ENCODE peak calls at places on chromosomes 11 and 22, in nine cellular contexts. One of them, this sample, is unnamed.

GRCh38 chr11:65503923-65504670 is 5.3 kb downstream of the MALAT1 start:
- DNase-seq in fibroblast of mammary gland: peak
- DNase-seq in lower leg skin: no peak
- DNase-seq in pancreas: no peak
- DNase-seq in B cell: no peak
- DNase-seq in upper lobe of right lung: no peak
- DNase-seq in nephron progenitor cell: no peak
- DNase-seq in psoas muscle: no peak
- DNase-seq in stomach: no peak
- DNase-seq in this sample: no peak

GRCh38 chr11:114556135-114556534 is 3.5 kb downstream of the NXPE1 start:
- DNase-seq in fibroblast of mammary gland: no peak
- DNase-seq in lower leg skin: no peak
- DNase-seq in pancreas: no peak
- DNase-seq in B cell: no peak
- DNase-seq in upper lobe of right lung: no peak
- DNase-seq in nephron progenitor cell: no peak
- DNase-seq in psoas muscle: no peak
- DNase-seq in stomach: no peak
- DNase-seq in this sample: no peak

GRCh38 chr11:96185220-96185768 is 157.7 kb downstream of the MAML2 start:
- DNase-seq in fibroblast of mammary gland: no peak
- DNase-seq in lower leg skin: no peak
- DNase-seq in pancreas: no peak
- DNase-seq in B cell: no peak
- DNase-seq in upper lobe of right lung: no peak
- DNase-seq in nephron progenitor cell: no peak
- DNase-seq in psoas muscle: no peak
- DNase-seq in stomach: no peak
- DNase-seq in this sample: no peak

GRCh38 chr11:38927993-38928392 is 2330.0 kb upstream of the RAG2 start:
- DNase-seq in fibroblast of mammary gland: no peak
- DNase-seq in lower leg skin: no peak
- DNase-seq in pancreas: no peak
- DNase-seq in B cell: no peak
- DNase-seq in upper lobe of right lung: no peak
- DNase-seq in nephron progenitor cell: no peak
- DNase-seq in psoas muscle: no peak
- DNase-seq in stomach: no peak
- DNase-seq in this sample: no peak

GRCh38 chr11:57458060-57458409 is 2.3 kb upstream of the RTN4RL2 start:
- DNase-seq in fibroblast of mammary gland: no peak
- DNase-seq in lower leg skin: no peak
- DNase-seq in pancreas: no peak
- DNase-seq in B cell: no peak
- DNase-seq in upper lobe of right lung: no peak
- DNase-seq in nephron progenitor cell: no peak
- DNase-seq in psoas muscle: no peak
- DNase-seq in stomach: no peak
- DNase-seq in this sample: no peak

GRCh38 chr11:112369374-112369773 is 108.7 kb upstream of the PLET1 start:
- DNase-seq in fibroblast of mammary gland: no peak
- DNase-seq in lower leg skin: no peak
- DNase-seq in pancreas: no peak
- DNase-seq in B cell: no peak
- DNase-seq in upper lobe of right lung: no peak
- DNase-seq in nephron progenitor cell: no peak
- DNase-seq in psoas muscle: no peak
- DNase-seq in stomach: no peak
- DNase-seq in this sample: no peak

GRCh38 chr11:104663190-104664140 is 234.8 kb downstream of the CASP12 start:
- DNase-seq in fibroblast of mammary gland: peak
- DNase-seq in lower leg skin: no peak
- DNase-seq in pancreas: no peak
- DNase-seq in B cell: no peak
- DNase-seq in upper lobe of right lung: no peak
- DNase-seq in nephron progenitor cell: no peak
- DNase-seq in psoas muscle: no peak
- DNase-seq in stomach: no peak
- DNase-seq in this sample: no peak

GRCh38 chr11:62896049-62896448 is 15.4 kb downstream of the SLC3A2 start:
- DNase-seq in fibroblast of mammary gland: no peak
- DNase-seq in lower leg skin: no peak
- DNase-seq in pancreas: no peak
- DNase-seq in B cell: no peak
- DNase-seq in upper lobe of right lung: no peak
- DNase-seq in nephron progenitor cell: no peak
- DNase-seq in psoas muscle: no peak
- DNase-seq in stomach: no peak
- DNase-seq in this sample: no peak

GRCh38 chr11:112967082-112967481 is 5.9 kb downstream of the NCAM1 start:
- DNase-seq in fibroblast of mammary gland: no peak
- DNase-seq in lower leg skin: no peak
- DNase-seq in pancreas: no peak
- DNase-seq in B cell: no peak
- DNase-seq in upper lobe of right lung: no peak
- DNase-seq in nephron progenitor cell: no peak
- DNase-seq in psoas muscle: no peak
- DNase-seq in stomach: no peak
- DNase-seq in this sample: no peak

GRCh38 chr11:6612816-6613136 is 760 bp upstream of the TAF10 start:
- DNase-seq in fibroblast of mammary gland: no peak
- DNase-seq in lower leg skin: no peak
- DNase-seq in pancreas: no peak
- DNase-seq in B cell: no peak
- DNase-seq in upper lobe of right lung: no peak
- DNase-seq in nephron progenitor cell: no peak
- DNase-seq in psoas muscle: no peak
- DNase-seq in stomach: no peak
- DNase-seq in this sample: peak

GRCh38 chr11:67646535-67647336 is 3.8 kb downstream of the ACY3 start:
- DNase-seq in fibroblast of mammary gland: no peak
- DNase-seq in lower leg skin: no peak
- DNase-seq in pancreas: peak
- DNase-seq in B cell: peak
- DNase-seq in upper lobe of right lung: no peak
- DNase-seq in nephron progenitor cell: no peak
- DNase-seq in psoas muscle: no peak
- DNase-seq in stomach: no peak
- DNase-seq in this sample: no peak

GRCh38 chr11:12066799-12067508 is 43.4 kb upstream of the MICAL2 start:
- DNase-seq in fibroblast of mammary gland: no peak
- DNase-seq in lower leg skin: peak
- DNase-seq in pancreas: no peak
- DNase-seq in B cell: no peak
- DNase-seq in upper lobe of right lung: peak
- DNase-seq in nephron progenitor cell: peak
- DNase-seq in psoas muscle: peak
- DNase-seq in stomach: no peak
- DNase-seq in this sample: no peak

GRCh38 chr11:72441647-72442267 is 7.4 kb upstream of the CLPB start:
- DNase-seq in fibroblast of mammary gland: peak
- DNase-seq in lower leg skin: no peak
- DNase-seq in pancreas: no peak
- DNase-seq in B cell: no peak
- DNase-seq in upper lobe of right lung: no peak
- DNase-seq in nephron progenitor cell: no peak
- DNase-seq in psoas muscle: no peak
- DNase-seq in stomach: no peak
- DNase-seq in this sample: no peak

GRCh38 chr11:45683285-45684058 is 18.1 kb upstream of the CHST1 start:
- DNase-seq in fibroblast of mammary gland: no peak
- DNase-seq in lower leg skin: no peak
- DNase-seq in pancreas: no peak
- DNase-seq in B cell: no peak
- DNase-seq in upper lobe of right lung: no peak
- DNase-seq in nephron progenitor cell: no peak
- DNase-seq in psoas muscle: no peak
- DNase-seq in stomach: no peak
- DNase-seq in this sample: no peak

GRCh38 chr11:10581481-10582019 is 13.1 kb upstream of the LYVE1 start:
- DNase-seq in fibroblast of mammary gland: peak
- DNase-seq in lower leg skin: peak
- DNase-seq in pancreas: no peak
- DNase-seq in B cell: no peak
- DNase-seq in upper lobe of right lung: no peak
- DNase-seq in nephron progenitor cell: no peak
- DNase-seq in psoas muscle: peak
- DNase-seq in stomach: no peak
- DNase-seq in this sample: no peak

GRCh38 chr11:5123802-5124521 is 14.2 kb downstream of the OR52A5 start:
- DNase-seq in fibroblast of mammary gland: peak
- DNase-seq in lower leg skin: peak
- DNase-seq in pancreas: peak
- DNase-seq in B cell: peak
- DNase-seq in upper lobe of right lung: no peak
- DNase-seq in nephron progenitor cell: peak
- DNase-seq in psoas muscle: peak
- DNase-seq in stomach: peak
- DNase-seq in this sample: peak

GRCh38 chr22:20523118-20523983 is 15.9 kb downstream of the MED15 start:
- DNase-seq in fibroblast of mammary gland: peak
- DNase-seq in lower leg skin: no peak
- DNase-seq in pancreas: no peak
- DNase-seq in B cell: no peak
- DNase-seq in upper lobe of right lung: no peak
- DNase-seq in nephron progenitor cell: no peak
- DNase-seq in psoas muscle: no peak
- DNase-seq in stomach: no peak
- DNase-seq in this sample: no peak

GRCh38 chr22:46025225-46025972 is 48.4 kb upstream of the WNT7B start:
- DNase-seq in fibroblast of mammary gland: no peak
- DNase-seq in lower leg skin: no peak
- DNase-seq in pancreas: peak
- DNase-seq in B cell: no peak
- DNase-seq in upper lobe of right lung: peak
- DNase-seq in nephron progenitor cell: no peak
- DNase-seq in psoas muscle: no peak
- DNase-seq in stomach: no peak
- DNase-seq in this sample: no peak

GRCh38 chr11:134517621-134518293 is 105.7 kb upstream of the B3GAT1 start:
- DNase-seq in fibroblast of mammary gland: no peak
- DNase-seq in lower leg skin: no peak
- DNase-seq in pancreas: no peak
- DNase-seq in B cell: no peak
- DNase-seq in upper lobe of right lung: peak
- DNase-seq in nephron progenitor cell: no peak
- DNase-seq in psoas muscle: no peak
- DNase-seq in stomach: no peak
- DNase-seq in this sample: no peak

GRCh38 chr11:72724851-72725730 is 27.1 kb downstream of the ARAP1 start:
- DNase-seq in fibroblast of mammary gland: peak
- DNase-seq in lower leg skin: peak
- DNase-seq in pancreas: peak
- DNase-seq in B cell: peak
- DNase-seq in upper lobe of right lung: no peak
- DNase-seq in nephron progenitor cell: peak
- DNase-seq in psoas muscle: peak
- DNase-seq in stomach: peak
- DNase-seq in this sample: peak

DNA sequence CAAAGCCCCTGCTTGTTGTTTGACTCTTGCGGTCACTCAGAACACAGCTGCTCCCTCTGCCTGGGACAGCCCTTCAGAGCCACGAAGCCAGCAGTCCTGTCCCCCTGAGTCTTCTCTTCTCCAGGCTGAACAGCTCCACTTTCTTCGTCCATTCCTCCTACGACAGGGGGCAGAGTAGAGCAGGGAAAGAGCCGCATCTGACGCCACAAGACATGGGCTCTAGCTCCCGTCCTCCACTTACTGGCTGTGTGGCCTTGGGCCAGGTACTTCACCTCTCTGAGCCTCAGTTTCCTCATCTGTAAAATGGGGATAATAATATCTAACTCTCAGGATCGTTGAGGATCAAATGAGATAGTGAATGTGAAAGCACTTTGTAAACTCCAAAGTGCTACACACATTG is 29.9 kb downstream of the CHRDL2 start:
- DNase-seq in fibroblast of mammary gland: no peak
- DNase-seq in lower leg skin: no peak
- DNase-seq in pancreas: no peak
- DNase-seq in B cell: no peak
- DNase-seq in upper lobe of right lung: no peak
- DNase-seq in nephron progenitor cell: no peak
- DNase-seq in psoas muscle: no peak
- DNase-seq in stomach: no peak
- DNase-seq in this sample: no peak
- TF ChIP-seq CTCF in fibroblast of mammary gland: no peak
- TF ChIP-seq CTCF in lower leg skin: no peak
- TF ChIP-seq CTCF in pancreas: no peak
- TF ChIP-seq CTCF in B cell: no peak
- TF ChIP-seq CTCF in upper lobe of right lung: peak
- TF ChIP-seq CTCF in nephron progenitor cell: no peak
- TF ChIP-seq CTCF in psoas muscle: no peak
- TF ChIP-seq CTCF in stomach: no peak
- TF ChIP-seq CTCF in this sample: no peak

GRCh38 chr11:118956847-118957469 is 860 bp downstream of the UPK2 start:
- DNase-seq in fibroblast of mammary gland: no peak
- DNase-seq in lower leg skin: no peak
- DNase-seq in pancreas: no peak
- DNase-seq in B cell: no peak
- DNase-seq in upper lobe of right lung: no peak
- DNase-seq in nephron progenitor cell: no peak
- DNase-seq in psoas muscle: no peak
- DNase-seq in stomach: no peak
- DNase-seq in this sample: no peak
- TF ChIP-seq CTCF in fibroblast of mammary gland: no peak
- TF ChIP-seq CTCF in lower leg skin: no peak
- TF ChIP-seq CTCF in pancreas: no peak
- TF ChIP-seq CTCF in B cell: no peak
- TF ChIP-seq CTCF in upper lobe of right lung: no peak
- TF ChIP-seq CTCF in nephron progenitor cell: peak
- TF ChIP-seq CTCF in psoas muscle: no peak
- TF ChIP-seq CTCF in stomach: no peak
- TF ChIP-seq CTCF in this sample: peak

GRCh38 chr11:105861225-105861624 is 160.8 kb downstream of the MSANTD4 start:
- DNase-seq in fibroblast of mammary gland: no peak
- DNase-seq in lower leg skin: no peak
- DNase-seq in pancreas: no peak
- DNase-seq in B cell: no peak
- DNase-seq in upper lobe of right lung: no peak
- DNase-seq in nephron progenitor cell: no peak
- DNase-seq in psoas muscle: no peak
- DNase-seq in stomach: no peak
- DNase-seq in this sample: no peak
- TF ChIP-seq CTCF in fibroblast of mammary gland: peak
- TF ChIP-seq CTCF in lower leg skin: no peak
- TF ChIP-seq CTCF in pancreas: no peak
- TF ChIP-seq CTCF in B cell: no peak
- TF ChIP-seq CTCF in upper lobe of right lung: no peak
- TF ChIP-seq CTCF in nephron progenitor cell: no peak
- TF ChIP-seq CTCF in psoas muscle: no peak
- TF ChIP-seq CTCF in stomach: no peak
- TF ChIP-seq CTCF in this sample: no peak

DNA sequence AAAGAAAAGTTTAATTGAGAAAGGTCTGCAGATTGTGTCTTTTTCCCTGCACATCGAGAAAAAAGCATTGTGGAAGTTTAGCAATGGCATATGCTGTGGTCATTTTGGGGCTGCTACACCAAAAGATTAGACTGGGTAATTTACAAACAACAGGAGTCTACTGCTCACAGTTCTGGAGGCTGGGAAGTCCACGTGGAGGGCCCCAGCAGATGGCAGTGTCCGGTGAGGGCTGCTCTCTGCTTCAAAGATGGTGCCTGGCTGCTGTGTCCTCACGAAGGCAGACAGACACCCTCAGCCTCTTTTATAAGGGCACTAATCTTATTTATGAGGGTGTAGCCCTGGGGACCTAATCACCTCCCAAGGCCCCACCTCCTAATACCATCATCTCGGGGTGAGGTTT is 21.1 kb downstream of the PHF21B start:
- DNase-seq in fibroblast of mammary gland: no peak
- DNase-seq in lower leg skin: no peak
- DNase-seq in pancreas: no peak
- DNase-seq in B cell: no peak
- DNase-seq in upper lobe of right lung: no peak
- DNase-seq in nephron progenitor cell: no peak
- DNase-seq in psoas muscle: no peak
- DNase-seq in stomach: no peak
- DNase-seq in this sample: no peak
- TF ChIP-seq CTCF in fibroblast of mammary gland: no peak
- TF ChIP-seq CTCF in lower leg skin: no peak
- TF ChIP-seq CTCF in pancreas: no peak
- TF ChIP-seq CTCF in B cell: no peak
- TF ChIP-seq CTCF in upper lobe of right lung: no peak
- TF ChIP-seq CTCF in nephron progenitor cell: no peak
- TF ChIP-seq CTCF in psoas muscle: no peak
- TF ChIP-seq CTCF in stomach: no peak
- TF ChIP-seq CTCF in this sample: no peak